ENCODE peak calls at places on chromosomes 6 and 20, in seven cellular contexts. V, O, D, P, S, C and N are unnamed samples.

GRCh38 chr20:36717657-36718056 is 28.2 kb downstream of the NDRG3 start:
- DNase-seq in V (no peak), O (no peak), D (peak), P (no peak), S (no peak), C (peak), N (no peak)

GRCh38 chr6:6633898-6634734 is 45.6 kb downstream of the LY86 start:
- DNase-seq in V (no peak), O (no peak), D (peak), P (no peak), S (no peak), C (no peak), N (no peak)

GRCh38 chr6:25369450-25370086 is 90.4 kb downstream of the CARMIL1 start:
- DNase-seq in V (peak), O (no peak), D (peak), P (peak), S (no peak), C (no peak), N (no peak)

GRCh38 chr6:72631480-72631879 is 9.6 kb downstream of the KCNQ5 start:
- DNase-seq in V (no peak), O (no peak), D (no peak), P (no peak), S (no peak), C (no peak), N (no peak)

GRCh38 chr6:167569041-167569805 is 244.3 kb downstream of the TTLL2 start:
- DNase-seq in V (no peak), O (no peak), D (no peak), P (no peak), S (no peak), C (no peak), N (no peak)

GRCh38 chr6:161272600-161273355 is 1.1 kb downstream of the AGPAT4 start:
- DNase-seq in V (no peak), O (no peak), D (no peak), P (peak), S (no peak), C (no peak), N (no peak)

GRCh38 chr6:121847806-121848522 is 412.5 kb downstream of the GJA1 start:
- DNase-seq in V (no peak), O (no peak), D (no peak), P (no peak), S (no peak), C (no peak), N (no peak)

GRCh38 chr6:65671922-65672321 is 35.1 kb downstream of the EYS start:
- DNase-seq in V (no peak), O (no peak), D (no peak), P (peak), S (no peak), C (no peak), N (no peak)

GRCh38 chr20:57894096-57894495 is 184.3 kb upstream of the PMEPA1 start:
- DNase-seq in V (no peak), O (no peak), D (no peak), P (no peak), S (no peak), C (no peak), N (no peak)

GRCh38 chr20:6525447-6526303 is 241.8 kb upstream of the BMP2 start:
- DNase-seq in V (no peak), O (no peak), D (no peak), P (no peak), S (peak), C (no peak), N (no peak)

GRCh38 chr20:58450259-58450658 is 61.2 kb downstream of the VAPB start:
- DNase-seq in V (no peak), O (no peak), D (no peak), P (no peak), S (no peak), C (no peak), N (no peak)

GRCh38 chr20:53990768-53991472 is 79.5 kb downstream of the BCAS1 start:
- DNase-seq in V (no peak), O (no peak), D (no peak), P (no peak), S (no peak), C (no peak), N (no peak)